ENCODE peak calls at places on chromosomes 11 and 22, in seven cellular contexts. A is transverse colon, Z is cardiac muscle cell, M is choroid plexus epithelial cell, B is fibroblast of villous mesenchyme, P is cardiac fibroblast, L is upper lobe of right lung. J is an unnamed sample.

GRCh38 chr11:112968988-112969714 is 7.9 kb downstream of the NCAM1 start:
- DNase-seq in A (no peak), Z (peak), M (peak), B (no peak), P (peak), L (no peak), J (peak)

GRCh38 chr22:50544078-50544745 is 1.5 kb upstream of the KLHDC7B start:
- DNase-seq in A (peak), Z (peak), M (peak), B (peak), P (peak), L (peak), J (peak)

GRCh38 chr11:108241370-108242037 is 18.6 kb downstream of the ATM start:
- DNase-seq in A (no peak), Z (no peak), M (no peak), B (no peak), P (no peak), L (no peak), J (no peak)

GRCh38 chr11:68256331-68256741 is 15.4 kb downstream of the C11orf24 start:
- DNase-seq in A (no peak), Z (peak), M (peak), B (peak), P (peak), L (no peak), J (peak)

GRCh38 chr22:42519544-42520237 is at the start of gene RRP7A:
- DNase-seq in A (peak), Z (peak), M (peak), B (peak), P (peak), L (peak), J (peak)

GRCh38 chr11:23236846-23237550 is 376.7 kb upstream of the CCDC179 start:
- DNase-seq in A (no peak), Z (peak), M (peak), B (peak), P (peak), L (no peak), J (peak)

GRCh38 chr22:23115825-23116494 is 25.8 kb downstream of the RSPH14 start:
- DNase-seq in A (no peak), Z (no peak), M (no peak), B (no peak), P (no peak), L (no peak), J (no peak)

GRCh38 chr11:128291835-128292234 is 295.5 kb downstream of the ETS1 start:
- DNase-seq in A (peak), Z (no peak), M (no peak), B (no peak), P (no peak), L (no peak), J (no peak)

GRCh38 chr22:28976588-28976987 is 85.0 kb downstream of the C22orf31 start:
- DNase-seq in A (no peak), Z (peak), M (peak), B (peak), P (peak), L (no peak), J (peak)

GRCh38 chr11:111996129-111996528 is 29.1 kb upstream of the DLAT start:
- DNase-seq in A (no peak), Z (no peak), M (no peak), B (no peak), P (no peak), L (no peak), J (no peak)

GRCh38 chr22:46286941-46287872 is 9.5 kb upstream of the GTSE1 start:
- DNase-seq in A (no peak), Z (no peak), M (no peak), B (no peak), P (no peak), L (no peak), J (no peak)
- H3K4me3 ChIP-seq in A (no peak), Z (no peak), M (no peak), B (no peak), P (no peak), L (peak), J (no peak)

DNA sequence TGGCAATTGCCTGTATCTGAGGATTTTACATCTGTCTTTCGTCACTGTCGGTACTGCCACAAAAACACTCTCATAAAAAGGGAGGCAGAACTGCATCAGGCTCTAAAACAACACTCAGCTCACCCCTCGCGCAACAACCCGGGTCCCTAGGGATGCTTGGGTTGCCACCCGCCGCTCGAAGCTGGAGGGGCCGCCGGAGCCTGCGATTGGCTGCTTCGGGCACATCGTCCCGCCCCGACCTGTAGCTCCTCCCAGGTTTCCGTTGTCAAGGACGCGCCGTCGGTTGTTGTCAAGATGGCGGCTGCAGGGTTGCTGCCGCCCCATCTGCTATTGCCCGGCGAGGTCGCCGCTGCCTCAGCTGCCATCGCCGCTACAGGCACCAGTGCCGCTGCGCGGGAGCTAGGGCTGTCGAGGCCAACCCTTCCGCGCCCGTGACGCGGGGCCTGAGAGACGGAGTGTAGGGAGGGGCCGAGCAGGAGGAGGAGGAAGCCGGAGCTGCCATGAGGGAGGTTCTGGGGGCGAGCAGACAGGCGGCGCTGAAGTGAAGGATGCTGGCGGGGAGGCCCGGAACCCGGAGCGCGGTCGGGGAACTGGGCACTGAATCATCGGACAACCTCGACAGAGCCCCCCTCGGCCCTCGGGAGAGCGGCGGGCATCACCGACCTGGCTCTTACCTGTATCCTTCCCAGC is at the start of gene CEP126:
- DNase-seq in A (peak), Z (peak), M (peak), B (peak), P (peak), L (peak), J (peak)
- TF ChIP-seq CTCF in A (peak), Z (peak), M (peak), B (peak), P (peak), L (peak), J (peak)

GRCh38 chr22:37242395-37242918 is 1.6 kb downstream of the RAC2 start:
- DNase-seq in A (peak), Z (peak), M (no peak), B (peak), P (peak), L (peak), J (no peak)
- H3K4me3 ChIP-seq in A (peak), Z (no peak), M (peak), B (no peak), P (peak), L (peak), J (no peak)

GRCh38 chr11:60251485-60252207 is 8.7 kb upstream of the MS4A4E start:
- DNase-seq in A (no peak), Z (peak), M (peak), B (peak), P (peak), L (no peak), J (no peak)
- TF ChIP-seq CTCF in A (peak), Z (peak), M (peak), B (peak), P (peak), L (peak), J (no peak)

DNA sequence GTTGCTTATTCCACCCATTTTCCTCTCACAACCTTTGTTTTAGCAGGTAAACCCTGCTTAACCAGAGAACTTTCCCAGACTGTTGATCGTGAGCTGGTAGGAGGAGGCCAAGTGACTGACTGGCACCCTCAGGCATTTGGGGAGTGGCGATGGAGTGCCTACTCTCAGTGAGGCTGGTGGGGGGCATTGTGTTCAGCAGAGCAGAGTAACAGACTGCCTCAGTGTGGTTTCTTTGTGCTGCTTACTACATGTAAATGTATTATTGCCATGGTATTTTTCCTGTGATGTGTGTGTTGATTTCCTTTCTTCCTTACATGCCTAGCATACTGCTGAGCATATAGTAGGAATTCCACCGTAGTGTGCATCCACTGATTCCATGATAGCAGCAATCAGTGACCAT is 2.6 kb downstream of the MARK2 start:
- DNase-seq in A (no peak), Z (peak), M (peak), B (no peak), P (peak), L (peak), J (no peak)
- H3K4me3 ChIP-seq in A (no peak), Z (peak), M (peak), B (peak), P (peak), L (peak), J (peak)